ENCODE peak calls at places on chromosomes 3 and 15, in eight cellular contexts. One of them, this sample, is unnamed.
A peak's percentile ranks its signal among the peaks of the same experiment; 100 is the strongest.

GRCh38 chr3:63969866-63970265 is 53.4 kb downstream of the PSMD6 start:
- DNase-seq in EL: no peak
- DNase-seq in stimulated activated CD4-positive, alpha-beta T cell treated with anti-CD3 and anti-CD28 coated beads, Interleukin-15, amount 100 ng/mL, for 1 hour: no peak
- DNase-seq in RCC 7860: no peak
- DNase-seq in NCI-H510A treated with DMSO at 0.1 percent for 48 hours: no peak
- DNase-seq in LHCN-M2: no peak
- DNase-seq in neuronal stem cell: no peak
- DNase-seq in non-pigmented ciliary epithelial cell: no peak
- DNase-seq in this sample: no peak

GRCh38 chr15:29097971-29098370 is 171.7 kb downstream of the NSMCE3 start:
- DNase-seq in EL: no peak
- DNase-seq in non-pigmented ciliary epithelial cell: no peak
- DNase-seq in RCC 7860: no peak
- DNase-seq in neuronal stem cell: no peak
- DNase-seq in LHCN-M2: no peak
- DNase-seq in stimulated activated CD4-positive, alpha-beta T cell treated with anti-CD3 and anti-CD28 coated beads, Interleukin-15, amount 100 ng/mL, for 1 hour: no peak
- DNase-seq in NCI-H510A treated with DMSO at 0.1 percent for 48 hours: no peak
- DNase-seq in this sample: no peak

GRCh38 chr15:22960587-22960986 is 19.6 kb downstream of the CYFIP1 start:
- DNase-seq in RCC 7860: no peak
- DNase-seq in stimulated activated CD4-positive, alpha-beta T cell treated with anti-CD3 and anti-CD28 coated beads, Interleukin-15, amount 100 ng/mL, for 1 hour: no peak
- DNase-seq in LHCN-M2: no peak
- DNase-seq in EL: no peak
- DNase-seq in non-pigmented ciliary epithelial cell: no peak
- DNase-seq in NCI-H510A treated with DMSO at 0.1 percent for 48 hours: no peak
- DNase-seq in neuronal stem cell: no peak
- DNase-seq in this sample: no peak

GRCh38 chr3:169327969-169328368 is 335.5 kb downstream of the MECOM start:
- DNase-seq in stimulated activated CD4-positive, alpha-beta T cell treated with anti-CD3 and anti-CD28 coated beads, Interleukin-15, amount 100 ng/mL, for 1 hour: no peak
- DNase-seq in LHCN-M2: no peak
- DNase-seq in EL: no peak
- DNase-seq in neuronal stem cell: no peak
- DNase-seq in non-pigmented ciliary epithelial cell: no peak
- DNase-seq in NCI-H510A treated with DMSO at 0.1 percent for 48 hours: no peak
- DNase-seq in RCC 7860: no peak
- DNase-seq in this sample: no peak

GRCh38 chr3:196708467-196708866 is 3.6 kb downstream of the CEP19 start:
- DNase-seq in LHCN-M2: no peak
- DNase-seq in RCC 7860: no peak
- DNase-seq in neuronal stem cell: no peak
- DNase-seq in non-pigmented ciliary epithelial cell: no peak
- DNase-seq in NCI-H510A treated with DMSO at 0.1 percent for 48 hours: no peak
- DNase-seq in EL: no peak
- DNase-seq in stimulated activated CD4-positive, alpha-beta T cell treated with anti-CD3 and anti-CD28 coated beads, Interleukin-15, amount 100 ng/mL, for 1 hour: no peak
- DNase-seq in this sample: no peak

GRCh38 chr3:194869482-194870169 is 183.9 kb downstream of the FAM43A start:
- DNase-seq in non-pigmented ciliary epithelial cell: no peak
- DNase-seq in RCC 7860: peak; percentile 13
- DNase-seq in neuronal stem cell: no peak
- DNase-seq in EL: peak; percentile 70
- DNase-seq in stimulated activated CD4-positive, alpha-beta T cell treated with anti-CD3 and anti-CD28 coated beads, Interleukin-15, amount 100 ng/mL, for 1 hour: no peak
- DNase-seq in NCI-H510A treated with DMSO at 0.1 percent for 48 hours: no peak
- DNase-seq in LHCN-M2: peak; percentile 91
- DNase-seq in this sample: no peak

GRCh38 chr3:32238027-32238815 is at the start of gene CMTM8:
- DNase-seq in RCC 7860: no peak
- DNase-seq in non-pigmented ciliary epithelial cell: no peak
- DNase-seq in NCI-H510A treated with DMSO at 0.1 percent for 48 hours: peak; percentile 39
- DNase-seq in stimulated activated CD4-positive, alpha-beta T cell treated with anti-CD3 and anti-CD28 coated beads, Interleukin-15, amount 100 ng/mL, for 1 hour: peak; percentile 39
- DNase-seq in neuronal stem cell: peak; percentile 60
- DNase-seq in EL: peak; percentile 33
- DNase-seq in LHCN-M2: peak; percentile 43
- DNase-seq in this sample: peak; percentile 81

GRCh38 chr15:88950600-88951160 is 37.5 kb upstream of the MFGE8 start:
- DNase-seq in EL: no peak
- DNase-seq in non-pigmented ciliary epithelial cell: no peak
- DNase-seq in LHCN-M2: no peak
- DNase-seq in neuronal stem cell: no peak
- DNase-seq in stimulated activated CD4-positive, alpha-beta T cell treated with anti-CD3 and anti-CD28 coated beads, Interleukin-15, amount 100 ng/mL, for 1 hour: no peak
- DNase-seq in NCI-H510A treated with DMSO at 0.1 percent for 48 hours: no peak
- DNase-seq in RCC 7860: no peak
- DNase-seq in this sample: no peak

GRCh38 chr15:70559223-70559823 is 204.0 kb downstream of the UACA start:
- DNase-seq in stimulated activated CD4-positive, alpha-beta T cell treated with anti-CD3 and anti-CD28 coated beads, Interleukin-15, amount 100 ng/mL, for 1 hour: peak; percentile 31
- DNase-seq in neuronal stem cell: no peak
- DNase-seq in LHCN-M2: peak; percentile 14
- DNase-seq in NCI-H510A treated with DMSO at 0.1 percent for 48 hours: no peak
- DNase-seq in RCC 7860: no peak
- DNase-seq in EL: peak; percentile 45
- DNase-seq in non-pigmented ciliary epithelial cell: no peak
- DNase-seq in this sample: no peak

GRCh38 chr15:26298010-26298661 is 435.0 kb upstream of the ATP10A start:
- DNase-seq in stimulated activated CD4-positive, alpha-beta T cell treated with anti-CD3 and anti-CD28 coated beads, Interleukin-15, amount 100 ng/mL, for 1 hour: no peak
- DNase-seq in neuronal stem cell: no peak
- DNase-seq in LHCN-M2: no peak
- DNase-seq in RCC 7860: no peak
- DNase-seq in non-pigmented ciliary epithelial cell: no peak
- DNase-seq in EL: no peak
- DNase-seq in NCI-H510A treated with DMSO at 0.1 percent for 48 hours: no peak
- DNase-seq in this sample: no peak

This sample was measured in NCI-H146.